ENCODE peak calls at places on chromosomes 1 and 21, in six cellular contexts. One of them, this sample, is unnamed.

GRCh38 chr1:224435318-224435763 is 744 bp upstream of the WDR26 start:
- DNase-seq in progenitor cell of endocrine pancreas: no peak
- DNase-seq in HTR-8/SVneo: peak
- DNase-seq in GM06990: no peak
- DNase-seq in MV-4-11: peak
- DNase-seq in NCI-H774: no peak
- DNase-seq in this sample: peak

GRCh38 chr1:222852326-222852725 is 37.5 kb downstream of the DISP1 start:
- DNase-seq in NCI-H774: no peak
- DNase-seq in MV-4-11: no peak
- DNase-seq in HTR-8/SVneo: no peak
- DNase-seq in GM06990: no peak
- DNase-seq in progenitor cell of endocrine pancreas: no peak
- DNase-seq in this sample: no peak

GRCh38 chr1:230749150-230749549 is 2.0 kb downstream of the CAPN9 start:
- DNase-seq in progenitor cell of endocrine pancreas: no peak
- DNase-seq in HTR-8/SVneo: no peak
- DNase-seq in MV-4-11: peak
- DNase-seq in NCI-H774: no peak
- DNase-seq in GM06990: peak
- DNase-seq in this sample: no peak

GRCh38 chr1:50080904-50081586 is 27.7 kb upstream of the ELAVL4 start:
- DNase-seq in progenitor cell of endocrine pancreas: no peak
- DNase-seq in GM06990: no peak
- DNase-seq in MV-4-11: no peak
- DNase-seq in HTR-8/SVneo: no peak
- DNase-seq in NCI-H774: peak
- DNase-seq in this sample: no peak

GRCh38 chr1:45018599-45019230 is 6.7 kb downstream of the UROD start:
- DNase-seq in MV-4-11: peak
- DNase-seq in NCI-H774: peak
- DNase-seq in progenitor cell of endocrine pancreas: peak
- DNase-seq in HTR-8/SVneo: no peak
- DNase-seq in GM06990: peak
- DNase-seq in this sample: peak

GRCh38 chr21:36692125-36692843 is 6.6 kb upstream of the SIM2 start:
- DNase-seq in MV-4-11: no peak
- DNase-seq in GM06990: no peak
- DNase-seq in HTR-8/SVneo: no peak
- DNase-seq in NCI-H774: no peak
- DNase-seq in progenitor cell of endocrine pancreas: no peak
- DNase-seq in this sample: no peak

GRCh38 chr1:152111515-152111968 is 3.7 kb downstream of the TCHH start:
- DNase-seq in MV-4-11: no peak
- DNase-seq in GM06990: peak
- DNase-seq in NCI-H774: no peak
- DNase-seq in HTR-8/SVneo: no peak
- DNase-seq in progenitor cell of endocrine pancreas: no peak
- DNase-seq in this sample: no peak

GRCh38 chr21:23743821-23744220 is 1863.5 kb downstream of the MRPL39 start:
- DNase-seq in progenitor cell of endocrine pancreas: no peak
- DNase-seq in GM06990: no peak
- DNase-seq in MV-4-11: peak
- DNase-seq in HTR-8/SVneo: no peak
- DNase-seq in NCI-H774: no peak
- DNase-seq in this sample: peak

GRCh38 chr1:109611308-109611950 is 8.0 kb downstream of the GNAT2 start:
- DNase-seq in MV-4-11: no peak
- DNase-seq in progenitor cell of endocrine pancreas: no peak
- DNase-seq in GM06990: no peak
- DNase-seq in NCI-H774: no peak
- DNase-seq in HTR-8/SVneo: no peak
- DNase-seq in this sample: no peak

This sample was measured in AML-193.